ENCODE peak calls at places on chromosomes 12 and 14, in five cellular contexts. H, B, S, U and O are unnamed samples.

GRCh38 chr12:120013659-120014380 is 24.8 kb downstream of the BICDL1 start:
- DNase-seq in H (no peak), B (no peak), S (no peak), U (peak; percentile 35), O (no peak)

GRCh38 chr14:52153939-52154338 is 85.1 kb upstream of the NID2 start:
- DNase-seq in H (no peak), B (no peak), S (peak; percentile 13), U (no peak), O (peak; percentile 89)

GRCh38 chr12:91133871-91134270 is 22.6 kb upstream of the LUM start:
- DNase-seq in H (no peak), B (no peak), S (no peak), U (no peak), O (no peak)

GRCh38 chr12:92363295-92364146 is 217.9 kb upstream of the BTG1 start:
- DNase-seq in H (peak; percentile 53), B (no peak), S (no peak), U (peak; percentile 46), O (peak; percentile 65)

GRCh38 chr14:26330982-26331381 is 266.9 kb downstream of the NOVA1 start:
- DNase-seq in H (no peak), B (no peak), S (no peak), U (no peak), O (no peak)

GRCh38 chr12:5189173-5189572 is 145.5 kb downstream of the KCNA5 start:
- DNase-seq in H (no peak), B (no peak), S (no peak), U (no peak), O (no peak)

GRCh38 chr12:116015525-116015924 is 262.0 kb downstream of the MED13L start:
- DNase-seq in H (no peak), B (peak; percentile 69), S (peak; percentile 14), U (no peak), O (peak; percentile 74)

GRCh38 chr12:123889000-123889399 is 83.6 kb downstream of the CCDC92 start:
- DNase-seq in H (no peak), B (no peak), S (no peak), U (no peak), O (no peak)

GRCh38 chr12:26791328-26791791 is 41.6 kb downstream of the ITPR2 start:
- DNase-seq in H (no peak), B (no peak), S (no peak), U (no peak), O (no peak)

GRCh38 chr12:66144796-66145754 is 14.5 kb upstream of the LLPH start:
- DNase-seq in H (peak; percentile 32), B (peak; percentile 78), S (peak; percentile 14), U (no peak), O (peak; percentile 24)

GRCh38 chr12:51926718-51927117 is 19.4 kb downstream of the ACVRL1 start:
- DNase-seq in H (no peak), B (peak; percentile 64), S (no peak), U (peak; percentile 56), O (peak; percentile 66)

GRCh38 chr12:130973906-130974305 is 20.2 kb downstream of the ADGRD1 start:
- DNase-seq in H (no peak), B (no peak), S (no peak), U (no peak), O (no peak)

GRCh38 chr12:67989184-67989965 is at the start of gene IFNG-AS1:
- DNase-seq in H (no peak), B (no peak), S (no peak), U (no peak), O (peak; percentile 23)

GRCh38 chr12:57793920-57794319 is 11.3 kb downstream of the TSFM start:
- DNase-seq in H (no peak), B (no peak), S (no peak), U (no peak), O (no peak)

GRCh38 chr12:26327975-26328635 is 132.7 kb downstream of the SSPN start:
- DNase-seq in H (no peak), B (no peak), S (no peak), U (no peak), O (no peak)

GRCh38 chr12:116201908-116202307 is 75.6 kb downstream of the MED13L start:
- DNase-seq in H (no peak), B (no peak), S (no peak), U (no peak), O (no peak)

GRCh38 chr12:68113644-68114043 is 45.9 kb downstream of the IFNG start:
- DNase-seq in H (no peak), B (no peak), S (no peak), U (peak; percentile 31), O (peak; percentile 52)

GRCh38 chr12:75710361-75711069 is 199.1 kb upstream of the KRR1 start:
- DNase-seq in H (no peak), B (no peak), S (no peak), U (no peak), O (peak; percentile 22)

GRCh38 chr12:125403145-125403789 is 338.0 kb downstream of the AACS start:
- DNase-seq in H (no peak), B (peak; percentile 76), S (peak; percentile 31), U (no peak), O (peak; percentile 31)

GRCh38 chr12:79374543-79374942 is 316.2 kb downstream of the PAWR start:
- DNase-seq in H (no peak), B (no peak), S (no peak), U (no peak), O (peak; percentile 21)

GRCh38 chr14:67385120-67385519 is 25.0 kb downstream of the EIF2S1 start:
- DNase-seq in H (no peak), B (no peak), S (no peak), U (no peak), O (no peak)

GRCh38 chr12:93184664-93185368 is 192.9 kb upstream of the NUDT4 start:
- DNase-seq in H (no peak), B (no peak), S (no peak), U (no peak), O (no peak)

GRCh38 chr12:26848156-26848825 is 15.3 kb upstream of the ITPR2 start:
- DNase-seq in H (no peak), B (no peak), S (no peak), U (no peak), O (no peak)

GRCh38 chr12:49279706-49280159 is 14.9 kb downstream of the TUBA1C start:
- DNase-seq in H (no peak), B (no peak), S (no peak), U (no peak), O (peak; percentile 89)

GRCh38 chr12:116434155-116435065 is 124.8 kb upstream of the MAP1LC3B2 start:
- DNase-seq in H (peak; percentile 64), B (no peak), S (no peak), U (no peak), O (peak; percentile 21)

GRCh38 chr12:93361159-93361919 is 16.4 kb upstream of the NUDT4 start:
- DNase-seq in H (peak; percentile 60), B (no peak), S (no peak), U (no peak), O (peak; percentile 84)

GRCh38 chr12:47963340-47964040 is at the start of gene TMEM106C:
- DNase-seq in H (peak; percentile 92), B (peak; percentile 95), S (peak; percentile 99), U (peak; percentile 90), O (peak; percentile 97)

GRCh38 chr12:132218519-132218860 is 74.2 kb downstream of the NOC4L start:
- DNase-seq in H (no peak), B (no peak), S (no peak), U (no peak), O (no peak)

GRCh38 chr12:57031228-57031670 is 14.9 kb upstream of the TAC3 start:
- DNase-seq in H (no peak), B (peak; percentile 96), S (peak; percentile 2), U (no peak), O (peak; percentile 96)

GRCh38 chr12:48060474-48060873 is 45.4 kb downstream of the SENP1 start:
- DNase-seq in H (no peak), B (no peak), S (no peak), U (no peak), O (no peak)

GRCh38 chr12:82838123-82838522 is 151.4 kb downstream of the TMTC2 start:
- DNase-seq in H (no peak), B (no peak), S (no peak), U (no peak), O (no peak)

GRCh38 chr14:90795744-90796143 is 20.5 kb downstream of the TTC7B start:
- DNase-seq in H (no peak), B (no peak), S (no peak), U (no peak), O (peak; percentile 22)